ENCODE peak calls at places on chromosomes 7 and 10, in five cellular contexts. H is PC-3; M is CD4-positive, alpha-beta T cell; Y is stomach; J is K562. I is an unnamed sample.

GRCh38 chr10:95350830-95351228 is 60.0 kb upstream of the PDLIM1 start:
- DNase-seq in M (no peak), Y (no peak), J (no peak), H (no peak), I (no peak)

GRCh38 chr10:91745086-91745831 is 53.0 kb upstream of the TNKS2 start:
- DNase-seq in Y (peak; percentile 39), H (peak; percentile 73), M (no peak), J (peak; percentile 8), I (no peak)

GRCh38 chr7:27576360-27576944 is 86.2 kb downstream of the HIBADH start:
- DNase-seq in J (peak; percentile 51), H (peak; percentile 79), M (no peak), Y (no peak), I (no peak)

GRCh38 chr7:26794541-26794940 is 69.8 kb downstream of the SKAP2 start:
- DNase-seq in Y (no peak), M (no peak), J (peak; percentile 1), H (no peak), I (no peak)

GRCh38 chr10:46091834-46092522 is 45.9 kb upstream of the MSMB start:
- DNase-seq in Y (no peak), M (no peak), J (no peak), H (no peak), I (no peak)

GRCh38 chr7:90178592-90179279 is 24.5 kb downstream of the STEAP1 start:
- DNase-seq in J (no peak), H (peak; percentile 94), M (no peak), Y (no peak), I (no peak)

GRCh38 chr7:8938036-8938435 is 504.6 kb downstream of the NXPH1 start:
- DNase-seq in M (no peak), J (no peak), H (no peak), Y (peak; percentile 45), I (no peak)

GRCh38 chr7:142796501-142797341 is 26.0 kb downstream of the PRSS2 start:
- DNase-seq in Y (no peak), M (peak; percentile 50), J (no peak), H (peak; percentile 23), I (peak; percentile 78)

GRCh38 chr10:123913688-123914268 is 22.2 kb upstream of the CPXM2 start:
- DNase-seq in M (no peak), H (no peak), J (peak; percentile 9), Y (no peak), I (peak; percentile 21)

GRCh38 chr10:66747451-66747850 is 178.4 kb upstream of the LRRTM3 start:
- DNase-seq in J (no peak), Y (no peak), M (no peak), H (peak; percentile 100), I (no peak)

GRCh38 chr7:4850262-4850795 is 11.5 kb downstream of the PAPOLB start:
- DNase-seq in M (no peak), H (no peak), J (no peak), Y (no peak), I (no peak)

GRCh38 chr7:4854916-4855315 is 6.9 kb downstream of the PAPOLB start:
- DNase-seq in J (no peak), Y (no peak), H (no peak), M (no peak), I (no peak)

GRCh38 chr7:4845740-4846142 is 16.1 kb downstream of the PAPOLB start:
- DNase-seq in Y (no peak), M (no peak), H (no peak), J (peak; percentile 64), I (no peak)

GRCh38 chr7:4851459-4852422 is 10.1 kb downstream of the PAPOLB start:
- DNase-seq in J (peak; percentile 30), Y (no peak), M (no peak), H (peak; percentile 18), I (no peak)

GRCh38 chr7:4849390-4849789 is 12.4 kb downstream of the PAPOLB start:
- DNase-seq in J (peak; percentile 69), Y (no peak), H (peak; percentile 57), M (no peak), I (no peak)
- H3K27me3 ChIP-seq in J (no peaks in the 10 kb centered on the region), Y (no peaks in the 10 kb centered on the region), H (no peaks in the 10 kb centered on the region), M (peaks cover 8% of the 10 kb centered on the region), I (no peaks in the 10 kb centered on the region)

GRCh38 chr7:155570991-155571390 is 24.6 kb upstream of the CNPY1 start:
- DNase-seq in M (no peak), J (no peak), H (no peak), Y (no peak), I (no peak)

GRCh38 chr7:155568335-155568660 is 21.9 kb upstream of the CNPY1 start:
- DNase-seq in M (no peak), Y (no peak), H (no peak), J (no peak), I (no peak)

GRCh38 chr7:155570171-155570958 is 24.0 kb upstream of the CNPY1 start:
- DNase-seq in H (no peak), Y (no peak), J (no peak), M (no peak), I (peak; percentile 54)

GRCh38 chr7:155568961-155569360 is 22.6 kb upstream of the CNPY1 start:
- DNase-seq in Y (no peak), H (no peak), J (no peak), M (no peak), I (no peak)

DNA sequence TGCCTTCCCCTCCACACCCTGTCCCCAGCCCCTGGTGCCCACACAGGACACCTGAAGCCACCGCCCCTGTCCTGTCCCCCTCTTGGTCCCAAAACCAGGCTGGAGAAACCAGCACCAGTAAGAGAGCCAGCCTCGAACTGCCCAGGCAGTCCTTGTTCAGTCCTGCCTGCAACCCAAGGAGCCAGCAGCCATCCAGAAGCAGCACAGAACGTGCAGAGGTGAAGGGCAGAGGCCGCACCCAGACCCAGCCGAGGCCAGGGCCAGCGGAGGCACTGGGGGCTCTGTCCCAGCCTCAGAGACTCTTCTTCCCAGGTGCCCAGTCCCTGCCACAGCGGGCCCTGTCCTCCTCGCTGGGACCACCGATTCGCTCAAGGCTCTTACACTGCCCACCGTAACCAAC is 23.3 kb upstream of the CNPY1 start:
- DNase-seq in Y (no peak), H (no peak), J (no peak), M (no peak), I (no peak)
- H3K27me3 ChIP-seq in Y (no peaks in the 10 kb centered on the region), H (peaks cover 41% of the 10 kb centered on the region), J (peaks cover 66% of the 10 kb centered on the region), M (peaks cover 6% of the 10 kb centered on the region), I (no peaks in the 10 kb centered on the region)

DNA sequence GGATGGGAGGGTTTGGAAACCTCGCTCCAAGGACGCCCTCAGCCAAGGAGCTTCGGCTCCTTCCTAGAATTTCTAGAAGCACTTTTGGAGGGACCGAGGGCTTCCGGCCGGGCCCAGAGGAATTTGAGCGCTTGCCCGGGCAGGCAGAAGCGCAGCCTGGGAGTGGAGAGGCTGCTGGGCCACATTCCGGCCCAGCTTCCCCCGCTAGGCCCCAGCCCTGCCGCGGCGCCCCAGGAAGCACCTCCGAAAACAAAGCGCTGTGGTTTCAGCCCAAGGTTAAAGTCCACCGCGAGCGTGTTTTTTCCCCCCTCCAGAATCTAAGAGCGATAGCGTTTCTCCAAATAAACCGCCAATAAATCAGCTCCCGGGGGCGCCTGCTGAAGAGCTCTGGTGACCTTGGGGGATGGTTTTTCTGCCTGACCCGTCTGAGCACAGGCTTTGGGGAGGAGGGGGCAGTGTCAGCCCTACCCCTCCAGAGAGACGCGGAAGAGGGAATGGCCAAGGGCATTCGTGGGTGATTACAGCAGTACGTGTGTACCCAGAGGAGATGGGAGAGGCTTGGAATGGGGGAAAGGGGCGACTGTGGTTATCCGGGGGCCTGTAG is 5.7 kb upstream of the TNRC18 start:
- DNase-seq in J (peak; percentile 71), M (no peak), H (peak; percentile 40), Y (peak; percentile 77), I (peak; percentile 76)
- H3K27me3 ChIP-seq in J (no peaks in the 10 kb centered on the region), M (peaks cover 74% of the 10 kb centered on the region), H (no peaks in the 10 kb centered on the region), Y (no peaks in the 10 kb centered on the region), I (no peaks in the 10 kb centered on the region)

GRCh38 chr10:63865210-63865609 is 344.0 kb downstream of the REEP3 start:
- DNase-seq in H (no peak), M (no peak), J (no peak), Y (no peak), I (no peak)
- H3K27me3 ChIP-seq in H (peaks cover 20% of the 10 kb centered on the region), M (peaks cover 38% of the 10 kb centered on the region), J (no peaks in the 10 kb centered on the region), Y (no peaks in the 10 kb centered on the region), I (no peaks in the 10 kb centered on the region)

DNA sequence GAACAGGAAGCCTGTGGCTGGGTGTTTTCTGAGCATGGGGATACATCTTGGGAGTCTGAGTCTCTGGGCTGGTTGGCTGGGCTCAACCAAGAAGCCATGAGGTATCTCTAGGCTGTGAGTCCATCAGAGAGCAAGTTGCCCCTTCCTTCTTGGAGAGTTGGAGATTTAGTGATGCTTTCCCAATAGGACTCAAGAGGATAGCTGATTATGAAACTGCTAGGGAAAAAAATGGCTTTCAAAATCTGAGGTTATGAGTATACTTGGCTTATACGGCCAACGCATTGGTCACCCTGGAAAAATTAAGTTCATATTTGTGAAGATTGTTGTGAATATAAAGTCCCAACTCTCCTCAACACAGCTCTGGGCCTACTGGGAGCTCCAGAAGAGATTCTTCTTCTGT is 162.7 kb upstream of the KMT2E start:
- DNase-seq in H (no peak), Y (no peak), J (no peak), M (no peak), I (no peak)
- H3K27me3 ChIP-seq in H (peaks cover 30% of the 10 kb centered on the region), Y (no peaks in the 10 kb centered on the region), J (peaks cover 11% of the 10 kb centered on the region), M (no peaks in the 10 kb centered on the region), I (no peaks in the 10 kb centered on the region)

DNA sequence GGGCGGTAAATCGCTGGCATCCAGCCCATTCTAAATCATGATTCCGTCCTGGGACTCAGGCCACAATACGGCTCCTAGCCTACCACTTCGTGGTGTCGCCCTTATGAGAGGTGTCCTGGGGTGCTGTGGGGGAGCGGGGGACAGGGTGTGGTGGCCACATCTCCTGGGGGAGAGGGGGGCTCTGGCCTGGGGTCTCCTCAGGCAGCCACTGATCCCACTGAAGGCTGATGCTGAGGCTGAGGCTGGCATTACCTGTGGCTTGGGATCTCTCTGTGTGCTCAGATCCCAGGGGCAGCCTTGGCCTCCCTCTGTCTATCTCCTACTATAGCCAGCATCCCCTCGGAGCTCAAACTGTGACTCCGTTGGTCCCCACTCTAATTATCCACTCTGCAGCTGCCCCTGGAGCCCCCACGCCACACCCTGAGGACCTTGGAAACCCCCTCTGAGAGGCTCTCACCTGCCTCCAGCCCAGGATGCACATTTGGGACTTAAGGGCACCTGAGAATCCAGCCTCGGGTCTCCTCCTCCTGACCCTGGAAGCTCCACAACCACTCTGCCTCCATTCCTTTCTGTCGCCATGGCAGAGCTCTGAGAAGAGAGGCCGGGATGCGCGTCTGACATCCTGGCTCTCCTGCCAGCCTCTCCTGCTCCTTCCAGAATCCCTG is 249.3 kb upstream of the TCERG1L start:
- DNase-seq in H (no peak), M (no peak), J (no peak), Y (no peak), I (no peak)
- H3K27me3 ChIP-seq in H (peaks cover 25% of the 10 kb centered on the region), M (no peaks in the 10 kb centered on the region), J (no peaks in the 10 kb centered on the region), Y (no peaks in the 10 kb centered on the region), I (no peaks in the 10 kb centered on the region)